ENCODE peak calls at places on chromosomes 4 and X, in five cellular contexts. Q is GM23338, A is HFF-Myc, F is uterus, P is RWPE1. U is an unnamed sample.

GRCh38 chr4:5524900-5525299 is 183.5 kb downstream of the EVC2 start:
- DNase-seq in A (peak), F (no peak), P (no peak), Q (peak), U (no peak)

GRCh38 chr4:30920043-30920442 is 199.9 kb downstream of the PCDH7 start:
- DNase-seq in F (no peak), A (no peak), P (no peak), Q (peak), U (no peak)

GRCh38 chrX:93868289-93868985 is 194.4 kb downstream of the FAM133A start:
- DNase-seq in Q (no peak), A (no peak), F (no peak), P (no peak), U (no peak)

GRCh38 chr4:7255488-7255881 is 63.1 kb downstream of the SORCS2 start:
- DNase-seq in F (no peak), Q (no peak), P (no peak), A (no peak), U (no peak)

GRCh38 chrX:7077910-7078245 is 69.6 kb upstream of the STS start:
- DNase-seq in F (no peak), A (no peak), P (no peak), Q (no peak), U (no peak)

GRCh38 chr4:164350086-164350485 is 403.8 kb upstream of the SMIM31 start:
- DNase-seq in Q (no peak), A (no peak), P (peak), F (no peak), U (no peak)

GRCh38 chr4:64781737-64782326 is 372.6 kb upstream of the TECRL start:
- DNase-seq in Q (peak), P (peak), F (no peak), A (no peak), U (no peak)

GRCh38 chr4:152464030-152464823 is 71.7 kb downstream of the FBXW7 start:
- DNase-seq in P (no peak), A (no peak), Q (no peak), F (no peak), U (no peak)

GRCh38 chrX:5242091-5242790 is 986.4 kb downstream of the NLGN4X start:
- DNase-seq in F (no peak), A (no peak), Q (peak), P (no peak), U (no peak)

GRCh38 chr4:154616731-154617130 is 4.3 kb upstream of the FGG start:
- DNase-seq in F (no peak), A (no peak), P (no peak), Q (no peak), U (no peak)

GRCh38 chr4:75154994-75155393 is 222.1 kb downstream of the PARM1 start:
- DNase-seq in P (no peak), Q (no peak), F (no peak), A (no peak), U (no peak)

GRCh38 chrX:105865709-105866108 is 43.4 kb downstream of the NRK start:
- DNase-seq in A (no peak), P (no peak), F (no peak), Q (no peak), U (no peak)

GRCh38 chr4:35725131-35725530 is 519.2 kb downstream of the ARAP2 start:
- DNase-seq in A (no peak), F (no peak), Q (peak), P (no peak), U (no peak)

GRCh38 chrX:153515435-153515834 is 2.0 kb upstream of the ATP2B3 start:
- DNase-seq in P (no peak), A (no peak), Q (no peak), F (no peak), U (no peak)

GRCh38 chr4:47505666-47506065 is 20.6 kb downstream of the ATP10D start:
- DNase-seq in F (no peak), P (no peak), Q (no peak), A (no peak), U (no peak)

GRCh38 chrX:138067415-138067814 is 501.5 kb downstream of the ZIC3 start:
- DNase-seq in P (no peak), Q (no peak), F (no peak), A (no peak), U (no peak)

GRCh38 chr4:133372699-133373098 is 223.6 kb downstream of the PCDH10 start:
- DNase-seq in A (no peak), Q (no peak), F (no peak), P (no peak), U (no peak)

GRCh38 chr4:1927675-1928074 is 56.5 kb downstream of the NSD2 start:
- DNase-seq in F (no peak), P (no peak), Q (no peak), A (no peak), U (no peak)

GRCh38 chr4:174156239-174156826 is 127.1 kb downstream of the FBXO8 start:
- DNase-seq in P (peak), A (peak), Q (peak), F (no peak), U (no peak)

GRCh38 chr4:102585329-102585728 is 84.2 kb downstream of the NFKB1 start:
- DNase-seq in Q (no peak), F (no peak), A (no peak), P (no peak), U (no peak)

GRCh38 chrX:45778621-45779020 is 577.9 kb upstream of the DIPK2B start:
- DNase-seq in Q (no peak), F (no peak), A (no peak), P (no peak), U (no peak)

GRCh38 chrX:10884246-10884645 is 226.9 kb upstream of the HCCS start:
- DNase-seq in Q (no peak), A (no peak), F (no peak), P (no peak), U (no peak)

GRCh38 chr4:45550766-45551366 is 573.0 kb downstream of the GABRG1 start:
- DNase-seq in Q (no peak), P (no peak), A (no peak), F (no peak), U (no peak)

GRCh38 chrX:3299626-3300025 is 46.8 kb downstream of the MXRA5 start:
- DNase-seq in Q (no peak), P (no peak), F (no peak), A (no peak), U (no peak)

GRCh38 chrX:85109235-85109634 is 105.6 kb downstream of the APOOL start:
- DNase-seq in F (no peak), Q (peak), P (no peak), A (no peak), U (no peak)

GRCh38 chrX:85114171-85114570 is 110.5 kb downstream of the APOOL start:
- DNase-seq in A (no peak), P (no peak), Q (no peak), F (no peak), U (no peak)

GRCh38 chrX:85112270-85112669 is 108.6 kb downstream of the APOOL start:
- DNase-seq in P (no peak), A (no peak), Q (no peak), F (no peak), U (no peak)

GRCh38 chrX:85113746-85114145 is 110.1 kb downstream of the APOOL start:
- DNase-seq in A (no peak), F (no peak), Q (no peak), P (no peak), U (no peak)

DNA sequence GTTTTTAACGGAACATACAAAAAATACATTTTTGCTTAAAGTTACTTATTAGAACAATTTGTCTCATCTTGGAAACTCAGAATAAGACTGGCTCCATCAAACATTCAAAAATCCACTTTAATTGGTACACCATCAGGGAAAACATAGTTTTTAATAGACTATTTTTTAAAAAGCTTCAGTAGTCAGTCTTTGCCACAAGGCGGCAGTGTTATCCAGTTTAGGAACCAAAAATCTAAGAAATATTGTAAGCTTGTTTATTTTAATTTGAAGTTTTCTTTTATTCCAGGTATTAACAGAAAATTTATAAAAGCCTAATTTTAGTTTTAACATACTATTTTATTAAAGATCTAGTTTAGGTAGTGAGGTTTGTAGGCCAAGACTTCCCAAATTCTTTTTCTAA is 107.7 kb downstream of the APOOL start:
- DNase-seq in P (no peak), Q (peak), F (no peak), A (no peak), U (no peak)
- TF ChIP-seq CTCF in P (peak), Q (no peak), F (peak), A (peak), U (no peak)

DNA sequence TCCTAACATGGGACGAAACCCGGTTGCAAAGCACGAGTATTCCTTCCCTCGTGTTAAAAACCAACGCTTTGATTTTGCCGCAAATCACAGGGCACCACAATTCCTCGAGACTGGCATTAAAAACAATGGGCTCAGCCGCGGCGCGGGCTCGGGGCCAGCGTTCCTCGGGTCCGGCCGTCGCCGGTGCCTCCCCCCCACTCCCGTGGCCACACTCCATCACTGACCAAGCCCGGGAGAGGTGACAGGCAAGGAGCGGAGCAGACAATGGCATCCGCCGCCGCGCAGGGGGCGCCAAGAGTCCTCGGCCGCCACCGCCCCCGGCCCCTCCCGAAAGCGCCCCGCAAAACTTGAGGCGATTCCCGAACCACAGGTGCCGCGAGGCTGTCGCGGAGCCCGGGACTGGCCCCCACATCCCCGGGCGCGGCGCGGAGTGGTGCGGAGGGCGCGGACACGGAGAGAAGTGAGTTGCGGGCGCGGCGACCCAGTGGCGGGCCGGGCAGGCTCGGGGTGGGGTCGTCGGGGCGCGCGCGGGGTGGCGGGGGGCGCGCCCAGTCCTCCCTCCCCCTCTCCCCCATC is 445 bp downstream of the AP1S2 start:
- DNase-seq in P (no peak), F (peak), Q (peak), A (no peak), U (peak)
- TF ChIP-seq CTCF in P (peak), F (peak), Q (peak), A (no peak), U (no peak)

GRCh38 chrX:126770179-126770578 is 49.4 kb upstream of the PRR32 start:
- DNase-seq in Q (peak), F (no peak), P (peak), A (no peak), U (no peak)
- TF ChIP-seq CTCF in Q (peak), F (peak), P (peak), A (no peak), U (no peak)

GRCh38 chrX:68018248-68019203 is 414.8 kb downstream of the OPHN1 start:
- DNase-seq in P (no peak), A (no peak), F (no peak), Q (peak), U (no peak)
- TF ChIP-seq CTCF in P (no peak), A (peak), F (no peak), Q (peak), U (no peak)

GRCh38 chr4:67333663-67334062 is 211.6 kb downstream of the CENPC start:
- DNase-seq in F (no peak), Q (no peak), A (no peak), P (no peak), U (no peak)

GRCh38 chr4:67327245-67327860 is 217.9 kb downstream of the CENPC start:
- DNase-seq in F (peak), P (peak), A (peak), Q (peak), U (no peak)

DNA sequence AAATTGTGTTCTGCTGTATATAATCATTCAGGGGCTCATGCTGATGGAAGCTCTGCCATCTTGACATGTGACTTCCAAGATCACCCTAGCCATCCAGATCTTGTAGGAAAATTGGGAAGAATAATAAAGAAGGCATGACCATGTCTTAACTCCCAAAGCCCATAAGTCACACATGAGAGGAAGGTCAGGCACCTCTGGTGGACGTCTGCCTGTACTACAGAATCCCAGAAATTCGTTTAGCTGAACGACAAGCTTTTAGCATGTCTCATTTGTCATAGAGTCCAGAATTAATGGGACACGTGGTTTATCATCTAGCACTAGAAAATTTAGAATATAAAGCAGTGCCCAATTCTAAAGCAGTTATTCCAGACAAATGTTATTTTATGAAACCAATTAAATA is 212.7 kb downstream of the CENPC start:
- DNase-seq in Q (peak), F (no peak), P (peak), A (no peak), U (no peak)
- TF ChIP-seq CTCF in Q (peak), F (no peak), P (no peak), A (no peak), U (no peak)

DNA sequence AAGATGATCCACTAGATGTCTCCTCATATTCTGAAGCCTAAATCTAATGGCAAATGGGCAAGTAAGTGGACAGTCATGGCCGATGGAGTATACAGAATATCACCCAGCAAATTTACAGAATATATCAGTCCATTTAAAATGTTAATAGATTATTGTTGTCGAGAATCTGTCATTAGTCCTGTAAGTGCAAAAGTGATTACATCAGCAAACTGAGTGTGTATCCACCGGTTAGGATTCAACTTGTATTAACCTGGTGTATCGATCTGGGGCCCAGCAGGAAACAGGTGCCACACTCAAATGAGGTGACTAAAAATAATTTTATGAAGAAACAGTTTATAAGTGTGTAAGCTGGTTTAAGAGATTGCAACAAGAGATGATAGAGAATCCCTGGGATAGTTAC is 367.9 kb upstream of the FAM47C start:
- DNase-seq in P (no peak), Q (no peak), F (no peak), A (no peak), U (no peak)
- TF ChIP-seq CTCF in P (no peak), Q (no peak), F (no peak), A (no peak), U (no peak)

GRCh38 chr4:176277162-176277904 is 8.3 kb upstream of the ASB5 start:
- DNase-seq in Q (peak), A (no peak), P (peak), F (peak), U (no peak)
- TF ChIP-seq CTCF in Q (peak), A (peak), P (peak), F (peak), U (no peak)

DNA sequence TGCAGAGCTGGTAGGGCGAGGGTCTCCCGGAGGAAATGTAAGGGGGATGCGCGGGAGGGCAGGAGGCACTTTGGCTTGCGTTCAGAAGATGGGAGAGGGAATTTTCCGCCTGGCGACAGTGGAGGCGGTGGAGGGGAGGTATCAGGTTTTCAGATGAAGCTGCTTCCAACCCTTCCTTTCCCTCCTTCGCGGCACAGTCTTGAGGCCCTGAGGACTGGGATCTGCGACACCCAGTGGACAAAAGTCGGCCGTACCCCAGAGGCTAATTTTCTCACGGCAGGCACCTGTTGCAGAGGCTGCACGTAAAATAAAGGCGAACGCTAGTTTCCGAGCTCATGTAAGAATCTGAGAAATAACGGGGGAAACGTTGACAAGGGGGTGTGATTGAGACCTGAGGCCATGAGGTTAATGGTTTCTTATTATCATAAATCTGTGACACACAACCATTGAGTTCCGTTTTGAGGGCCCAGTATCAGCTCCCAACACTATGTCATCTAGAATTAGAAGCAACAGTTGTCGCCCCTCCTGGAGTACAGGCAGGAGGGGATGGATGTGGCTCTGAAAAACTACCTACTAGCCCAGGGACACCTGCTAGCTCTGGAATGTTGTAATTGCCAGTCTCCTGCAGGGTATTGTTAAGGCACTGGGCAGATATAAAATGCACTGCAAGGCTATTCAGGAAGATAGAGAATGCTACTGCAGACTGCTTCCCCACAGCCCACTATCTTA is 1.1 kb downstream of the ZCCHC18 start:
- DNase-seq in Q (peak), A (peak), F (peak), P (peak), U (no peak)
- TF ChIP-seq CTCF in Q (peak), A (peak), F (peak), P (peak), U (no peak)

U was measured in omental fat pad.